ENCODE peak calls at places on chromosomes 13 and 19, in six cellular contexts. K, P, O, L, H and N are unnamed samples.

GRCh38 chr13:46071590-46072249 is 19.2 kb upstream of the ZC3H13 start:
- DNase-seq in K (no peak), P (no peak), O (no peak), L (no peak), H (no peak), N (no peak)

GRCh38 chr13:49319555-49320350 is 72.0 kb downstream of the CDADC1 start:
- DNase-seq in K (no peak), P (peak; percentile 54), O (no peak), L (no peak), H (no peak), N (no peak)

GRCh38 chr19:34504273-34504808 is 22.8 kb downstream of the WTIP start:
- DNase-seq in K (no peak), P (no peak), O (no peak), L (no peak), H (no peak), N (no peak)

GRCh38 chr19:44753932-44754742 is 5.6 kb downstream of the BCL3 start:
- DNase-seq in K (peak; percentile 98), P (no peak), O (no peak), L (peak; percentile 98), H (peak; percentile 33), N (peak; percentile 72)

GRCh38 chr19:4759388-4760284 is 31.9 kb upstream of the FEM1A start:
- DNase-seq in K (peak; percentile 94), P (peak; percentile 44), O (peak; percentile 48), L (peak; percentile 96), H (no peak), N (peak; percentile 99)

GRCh38 chr13:71865858-71866172 is 1.2 kb downstream of the DACH1 start:
- DNase-seq in K (peak; percentile 27), P (no peak), O (no peak), L (peak; percentile 45), H (no peak), N (peak; percentile 65)

GRCh38 chr19:11598103-11598483 is 810 bp downstream of the ZNF627 start:
- DNase-seq in K (no peak), P (no peak), O (no peak), L (no peak), H (no peak), N (no peak)

GRCh38 chr13:97226788-97227627 is 4.9 kb downstream of the MBNL2 start:
- DNase-seq in K (peak; percentile 86), P (no peak), O (no peak), L (no peak), H (no peak), N (no peak)

GRCh38 chr13:98978280-98978679 is 416 bp upstream of the DOCK9 start:
- DNase-seq in K (no peak), P (peak; percentile 69), O (peak; percentile 95), L (no peak), H (no peak), N (no peak)

GRCh38 chr13:28495586-28496564 is 947 bp upstream of the FLT1 start:
- DNase-seq in K (no peak), P (no peak), O (no peak), L (no peak), H (no peak), N (no peak)

GRCh38 chr13:76848596-76848995 is 37.6 kb downstream of the KCTD12 start:
- DNase-seq in K (no peak), P (no peak), O (no peak), L (peak; percentile 52), H (no peak), N (no peak)

GRCh38 chr19:977058-977464 is 7.1 kb upstream of the WDR18 start:
- DNase-seq in K (no peak), P (no peak), O (no peak), L (no peak), H (no peak), N (no peak)

GRCh38 chr19:737591-738093 is 13.3 kb upstream of the MISP start:
- DNase-seq in K (peak; percentile 46), P (no peak), O (no peak), L (peak; percentile 67), H (peak; percentile 12), N (peak; percentile 95)

GRCh38 chr19:40831502-40832430 is 18.5 kb downstream of the CYP2A6 start:
- DNase-seq in K (peak; percentile 66), P (peak; percentile 96), O (peak; percentile 29), L (no peak), H (no peak), N (no peak)

GRCh38 chr19:48230555-48231129 is 25.1 kb downstream of the CARD8 start:
- DNase-seq in K (no peak), P (no peak), O (no peak), L (no peak), H (no peak), N (no peak)

GRCh38 chr19:45484273-45484945 is 12.4 kb downstream of the RTN2 start:
- DNase-seq in K (no peak), P (no peak), O (no peak), L (no peak), H (no peak), N (no peak)